ENCODE peak calls at places on chromosomes 2 and 18, in ten cellular contexts. One of them, this sample, is unnamed.

GRCh38 chr18:76452357-76452756 is 42.7 kb downstream of the ZNF516 start:
- DNase-seq in CD4-positive, CD25-positive, alpha-beta regulatory T cell: no peak
- DNase-seq in effector CD4-positive, alpha-beta T cell: no peak
- DNase-seq in adrenal gland: no peak
- DNase-seq in NCI-H1048: no peak
- DNase-seq in MCF 10A: no peak
- DNase-seq in stimulated activated CD8-positive, alpha-beta memory T cell treated with anti-CD3 and anti-CD28 coated beads, Interleukin-7, amount 100 ng/mL, for 24 hours: no peak
- DNase-seq in Calu3: no peak
- DNase-seq in stimulated activated CD4-positive, alpha-beta T cell treated with anti-CD3 and anti-CD28 coated beads, Interleukin-12 subunit alpha, Interleukin-12 subunit beta, amount 100 ng/mL, for 48 hours: no peak
- DNase-seq in neural progenitor cell: no peak
- DNase-seq in this sample: no peak

GRCh38 chr18:32714571-32715148 is 58.2 kb downstream of the KLHL14 start:
- DNase-seq in Calu3: peak; percentile 61
- DNase-seq in stimulated activated CD4-positive, alpha-beta T cell treated with anti-CD3 and anti-CD28 coated beads, Interleukin-12 subunit alpha, Interleukin-12 subunit beta, amount 100 ng/mL, for 48 hours: no peak
- DNase-seq in adrenal gland: peak; percentile 36
- DNase-seq in CD4-positive, CD25-positive, alpha-beta regulatory T cell: peak; percentile 45
- DNase-seq in neural progenitor cell: peak; percentile 77
- DNase-seq in stimulated activated CD8-positive, alpha-beta memory T cell treated with anti-CD3 and anti-CD28 coated beads, Interleukin-7, amount 100 ng/mL, for 24 hours: no peak
- DNase-seq in NCI-H1048: peak; percentile 60
- DNase-seq in MCF 10A: peak; percentile 74
- DNase-seq in effector CD4-positive, alpha-beta T cell: no peak
- DNase-seq in this sample: peak; percentile 67

GRCh38 chr2:230899287-230899686 is 25.8 kb downstream of the GPR55 start:
- DNase-seq in CD4-positive, CD25-positive, alpha-beta regulatory T cell: no peak
- DNase-seq in MCF 10A: no peak
- DNase-seq in neural progenitor cell: peak; percentile 39
- DNase-seq in Calu3: no peak
- DNase-seq in effector CD4-positive, alpha-beta T cell: no peak
- DNase-seq in NCI-H1048: no peak
- DNase-seq in adrenal gland: peak; percentile 14
- DNase-seq in stimulated activated CD8-positive, alpha-beta memory T cell treated with anti-CD3 and anti-CD28 coated beads, Interleukin-7, amount 100 ng/mL, for 24 hours: no peak
- DNase-seq in stimulated activated CD4-positive, alpha-beta T cell treated with anti-CD3 and anti-CD28 coated beads, Interleukin-12 subunit alpha, Interleukin-12 subunit beta, amount 100 ng/mL, for 48 hours: no peak
- DNase-seq in this sample: no peak

GRCh38 chr2:180554330-180554729 is 426.1 kb upstream of the UBE2E3 start:
- DNase-seq in adrenal gland: no peak
- DNase-seq in Calu3: no peak
- DNase-seq in stimulated activated CD8-positive, alpha-beta memory T cell treated with anti-CD3 and anti-CD28 coated beads, Interleukin-7, amount 100 ng/mL, for 24 hours: no peak
- DNase-seq in MCF 10A: no peak
- DNase-seq in NCI-H1048: no peak
- DNase-seq in neural progenitor cell: no peak
- DNase-seq in CD4-positive, CD25-positive, alpha-beta regulatory T cell: no peak
- DNase-seq in effector CD4-positive, alpha-beta T cell: no peak
- DNase-seq in stimulated activated CD4-positive, alpha-beta T cell treated with anti-CD3 and anti-CD28 coated beads, Interleukin-12 subunit alpha, Interleukin-12 subunit beta, amount 100 ng/mL, for 48 hours: no peak
- DNase-seq in this sample: no peak

GRCh38 chr18:8721716-8722115 is 16.4 kb downstream of the MTCL1 start:
- DNase-seq in neural progenitor cell: no peak
- DNase-seq in stimulated activated CD4-positive, alpha-beta T cell treated with anti-CD3 and anti-CD28 coated beads, Interleukin-12 subunit alpha, Interleukin-12 subunit beta, amount 100 ng/mL, for 48 hours: no peak
- DNase-seq in stimulated activated CD8-positive, alpha-beta memory T cell treated with anti-CD3 and anti-CD28 coated beads, Interleukin-7, amount 100 ng/mL, for 24 hours: no peak
- DNase-seq in NCI-H1048: no peak
- DNase-seq in adrenal gland: no peak
- DNase-seq in effector CD4-positive, alpha-beta T cell: no peak
- DNase-seq in Calu3: peak; percentile 72
- DNase-seq in MCF 10A: peak; percentile 51
- DNase-seq in CD4-positive, CD25-positive, alpha-beta regulatory T cell: no peak
- DNase-seq in this sample: no peak

GRCh38 chr2:213150315-213150951 is 979 bp downstream of the IKZF2 start:
- DNase-seq in stimulated activated CD4-positive, alpha-beta T cell treated with anti-CD3 and anti-CD28 coated beads, Interleukin-12 subunit alpha, Interleukin-12 subunit beta, amount 100 ng/mL, for 48 hours: no peak
- DNase-seq in Calu3: peak; percentile 39
- DNase-seq in effector CD4-positive, alpha-beta T cell: no peak
- DNase-seq in NCI-H1048: no peak
- DNase-seq in CD4-positive, CD25-positive, alpha-beta regulatory T cell: peak; percentile 49
- DNase-seq in neural progenitor cell: peak; percentile 63
- DNase-seq in adrenal gland: peak; percentile 38
- DNase-seq in stimulated activated CD8-positive, alpha-beta memory T cell treated with anti-CD3 and anti-CD28 coated beads, Interleukin-7, amount 100 ng/mL, for 24 hours: no peak
- DNase-seq in MCF 10A: peak; percentile 17
- DNase-seq in this sample: no peak

GRCh38 chr18:54883816-54884604 is 55.7 kb downstream of the RAB27B start:
- DNase-seq in MCF 10A: no peak
- DNase-seq in stimulated activated CD8-positive, alpha-beta memory T cell treated with anti-CD3 and anti-CD28 coated beads, Interleukin-7, amount 100 ng/mL, for 24 hours: no peak
- DNase-seq in CD4-positive, CD25-positive, alpha-beta regulatory T cell: no peak
- DNase-seq in stimulated activated CD4-positive, alpha-beta T cell treated with anti-CD3 and anti-CD28 coated beads, Interleukin-12 subunit alpha, Interleukin-12 subunit beta, amount 100 ng/mL, for 48 hours: no peak
- DNase-seq in neural progenitor cell: no peak
- DNase-seq in NCI-H1048: no peak
- DNase-seq in Calu3: no peak
- DNase-seq in adrenal gland: no peak
- DNase-seq in effector CD4-positive, alpha-beta T cell: no peak
- DNase-seq in this sample: no peak

GRCh38 chr2:230666885-230667712 is 45.5 kb upstream of the CAB39 start:
- DNase-seq in MCF 10A: peak; percentile 89
- DNase-seq in Calu3: no peak
- DNase-seq in stimulated activated CD4-positive, alpha-beta T cell treated with anti-CD3 and anti-CD28 coated beads, Interleukin-12 subunit alpha, Interleukin-12 subunit beta, amount 100 ng/mL, for 48 hours: no peak
- DNase-seq in CD4-positive, CD25-positive, alpha-beta regulatory T cell: no peak
- DNase-seq in neural progenitor cell: peak; percentile 26
- DNase-seq in stimulated activated CD8-positive, alpha-beta memory T cell treated with anti-CD3 and anti-CD28 coated beads, Interleukin-7, amount 100 ng/mL, for 24 hours: no peak
- DNase-seq in adrenal gland: no peak
- DNase-seq in effector CD4-positive, alpha-beta T cell: no peak
- DNase-seq in NCI-H1048: no peak
- DNase-seq in this sample: no peak

This sample was measured in SW 1271.